ENCODE peak calls at places on chromosomes 1 and 21, in four cellular contexts. B is progenitor cell of endocrine pancreas, U is T-helper 9 cell, Z is GOT3. L is an unnamed sample.

GRCh38 chr1:94961994-94962744 is 35.3 kb upstream of the CNN3 start:
- DNase-seq in B (no peak), U (no peak), Z (no peak), L (no peak)

GRCh38 chr1:18972531-18972930 is 16.1 kb upstream of the IFFO2 start:
- DNase-seq in B (no peak), U (peak; percentile 6), Z (no peak), L (no peak)

GRCh38 chr1:228650141-228650540 is 85.1 kb upstream of the RHOU start:
- DNase-seq in B (peak; percentile 28), U (no peak), Z (no peak), L (no peak)

GRCh38 chr1:203199002-203199401 is 12.5 kb upstream of the CHI3L1 start:
- DNase-seq in B (no peak), U (no peak), Z (no peak), L (no peak)

GRCh38 chr1:213120386-213120785 is 69.3 kb downstream of the RPS6KC1 start:
- DNase-seq in B (no peak), U (no peak), Z (no peak), L (no peak)

GRCh38 chr1:232259333-232259732 is 370.6 kb downstream of the SIPA1L2 start:
- DNase-seq in B (no peak), U (no peak), Z (no peak), L (no peak)

GRCh38 chr1:107750364-107750959 is 214.5 kb downstream of the VAV3 start:
- DNase-seq in B (peak; percentile 52), U (no peak), Z (no peak), L (no peak)

GRCh38 chr1:154595621-154596020 is 12.4 kb downstream of the ADAR start:
- DNase-seq in B (no peak), U (no peak), Z (no peak), L (no peak)

GRCh38 chr21:41707231-41707988 is 59.4 kb downstream of the RIPK4 start:
- DNase-seq in B (no peak), U (no peak), Z (no peak), L (no peak)

GRCh38 chr1:27589841-27590426 is 14.0 kb downstream of the AHDC1 start:
- DNase-seq in B (no peak), U (no peak), Z (no peak), L (no peak)

GRCh38 chr1:232873931-232874330 is 68.7 kb downstream of the MAP10 start:
- DNase-seq in B (no peak), U (no peak), Z (no peak), L (no peak)